ENCODE peak calls at places on chromosomes 7 and 10, in four cellular contexts. G is K562, M is HepG2, R is GM12878. J is an unnamed sample.
A peak's percentile ranks its signal among the peaks of the same experiment; 100 is the strongest.

GRCh38 chr7:117068511-117069155 is 115.3 kb downstream of the ST7 start:
- DNase-seq in G (no peak), R (no peak), M (no peak), J (no peak)

GRCh38 chr10:102312683-102313082 is 67.4 kb downstream of the GBF1 start:
- DNase-seq in R (no peak), G (no peak), M (no peak), J (no peak)

GRCh38 chr7:108307246-108307982 is 148.8 kb downstream of the NRCAM start:
- DNase-seq in G (no peak), M (no peak), R (no peak), J (no peak)

GRCh38 chr10:120971671-120972070 is 120.5 kb downstream of the WDR11 start:
- DNase-seq in G (no peak), R (no peak), M (no peak), J (no peak)

GRCh38 chr7:80722596-80723141 is 84.2 kb downstream of the CD36 start:
- DNase-seq in M (peak; percentile 45), R (no peak), G (no peak), J (no peak)

GRCh38 chr10:113273151-113273876 is 279.5 kb upstream of the HABP2 start:
- DNase-seq in G (no peak), R (no peak), M (no peak), J (no peak)

GRCh38 chr10:69636273-69636575 is 6.2 kb downstream of the FAM241B start:
- DNase-seq in M (no peak), G (no peak), R (no peak), J (no peak)

GRCh38 chr10:111128331-111129167 is 51.7 kb downstream of the ADRA2A start:
- DNase-seq in M (no peak), R (no peak), G (peak; percentile 64), J (peak; percentile 55)

GRCh38 chr10:552679-553078 is 136.8 kb downstream of the DIP2C start:
- DNase-seq in M (no peak), R (no peak), G (no peak), J (no peak)

GRCh38 chr7:66452165-66452564 is 176.5 kb upstream of the KCTD7 start:
- DNase-seq in M (peak; percentile 24), G (no peak), R (no peak), J (no peak)

GRCh38 chr10:76784076-76784475 is 853.5 kb downstream of the KCNMA1 start:
- DNase-seq in M (no peak), R (no peak), G (no peak), J (no peak)

GRCh38 chr7:121797283-121798037 is 75.5 kb upstream of the PTPRZ1 start:
- DNase-seq in G (no peak), M (no peak), R (no peak), J (no peak)

GRCh38 chr10:72255977-72256729 is 17.6 kb upstream of the DDIT4 start:
- DNase-seq in M (no peak), R (no peak), G (no peak), J (no peak)

GRCh38 chr10:129023057-129023456 is 444.0 kb upstream of the MGMT start:
- DNase-seq in R (no peak), M (no peak), G (no peak), J (no peak)

GRCh38 chr10:89115876-89116627 is 91.1 kb downstream of the CH25H start:
- DNase-seq in G (no peak), M (no peak), R (no peak), J (no peak)

GRCh38 chr7:97269741-97270140 is 152.2 kb downstream of the SDHAF3 start:
- DNase-seq in R (no peak), G (no peak), M (no peak), J (no peak)

GRCh38 chr10:112082134-112082533 is 101.4 kb downstream of the GPAM start:
- DNase-seq in R (no peak), G (no peak), M (no peak), J (no peak)

GRCh38 chr7:104627516-104627915 is 299.1 kb downstream of the LHFPL3 start:
- DNase-seq in G (peak; percentile 38), R (no peak), M (no peak), J (peak; percentile 12)

GRCh38 chr10:80500572-80501380 is 36.9 kb upstream of the SH2D4B start:
- DNase-seq in G (peak; percentile 64), M (no peak), R (peak; percentile 34), J (no peak)

GRCh38 chr10:114285961-114286441 is 46.9 kb downstream of the VWA2 start:
- DNase-seq in M (no peak), R (no peak), G (no peak), J (no peak)

GRCh38 chr10:15052121-15052520 is 8.4 kb downstream of the OLAH start:
- DNase-seq in M (no peak), R (no peak), G (no peak), J (no peak)

GRCh38 chr10:49759787-49760551 is 2.2 kb downstream of the OGDHL start:
- DNase-seq in M (peak; percentile 20), G (no peak), R (no peak), J (no peak)

GRCh38 chr10:79507436-79508167 is 4.7 kb upstream of the EIF5AL1 start:
- DNase-seq in R (no peak), G (no peak), M (no peak), J (no peak)

GRCh38 chr10:126409821-126410220 is 21.5 kb upstream of the ADAM12 start:
- DNase-seq in R (no peak), G (no peak), M (no peak), J (no peak)

GRCh38 chr7:33501368-33501767 is 372.0 kb downstream of the BBS9 start:
- DNase-seq in M (no peak), G (no peak), R (no peak), J (no peak)

GRCh38 chr7:138459300-138460175 is 521 bp upstream of the TRIM24 start:
- DNase-seq in R (peak; percentile 92), G (peak; percentile 99), M (peak; percentile 96), J (peak; percentile 98)

GRCh38 chr7:138458576-138459234 is 1.4 kb upstream of the TRIM24 start:
- DNase-seq in M (no peak), R (no peak), G (no peak), J (no peak)

GRCh38 chr7:138460176-138460648 is at the start of gene TRIM24:
- DNase-seq in M (no peak), G (no peak), R (no peak), J (no peak)

GRCh38 chr7:138465046-138465445 is 5.0 kb downstream of the TRIM24 start:
- DNase-seq in M (no peak), G (no peak), R (no peak), J (no peak)

DNA sequence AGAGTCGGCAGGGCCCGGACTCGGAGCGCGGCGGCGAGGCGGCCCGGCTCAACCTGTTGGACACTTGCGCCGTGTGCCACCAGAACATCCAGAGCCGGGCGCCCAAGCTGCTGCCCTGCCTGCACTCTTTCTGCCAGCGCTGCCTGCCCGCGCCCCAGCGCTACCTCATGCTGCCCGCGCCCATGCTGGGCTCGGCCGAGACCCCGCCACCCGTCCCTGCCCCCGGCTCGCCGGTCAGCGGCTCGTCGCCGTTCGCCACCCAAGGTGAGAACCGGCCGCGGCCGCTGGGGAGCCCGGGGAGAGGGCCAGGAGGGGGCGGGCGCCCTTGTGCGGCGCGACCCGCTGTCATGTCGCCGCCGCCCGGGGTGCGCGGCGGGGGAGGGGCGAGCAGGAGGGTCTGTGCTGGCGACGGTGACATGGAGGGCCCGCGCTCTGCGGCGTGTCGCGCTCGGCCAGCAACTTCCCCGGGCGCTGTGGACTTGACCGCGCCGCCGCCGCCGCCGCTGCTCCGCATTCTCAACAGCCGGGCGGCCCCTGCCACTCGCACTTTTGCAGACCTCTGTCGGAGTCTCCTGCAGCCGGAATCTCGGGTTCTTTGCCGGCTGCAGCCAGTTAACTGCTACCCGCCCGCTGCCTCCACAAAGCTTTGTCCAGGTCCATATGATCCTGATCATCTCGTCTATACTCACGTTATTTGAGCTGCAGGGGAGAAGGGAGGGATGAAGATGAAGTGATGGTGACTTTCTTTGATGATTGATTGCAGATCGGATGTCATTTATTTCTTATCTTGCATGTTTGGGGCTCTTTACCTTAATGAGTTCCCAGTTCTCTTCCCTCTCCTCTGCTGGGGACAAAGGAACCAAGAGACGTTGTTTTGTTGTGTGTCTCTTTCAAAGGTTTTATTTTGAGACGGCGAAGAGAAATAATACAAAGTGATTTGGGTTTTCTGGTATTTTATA is 869 bp downstream of the TRIM24 start:
- DNase-seq in R (no peak), M (no peak), G (peak; percentile 88), J (peak; percentile 65)
- TF ChIP-seq SP1 in R (no peak), M (no peak), G (peak; percentile 76), J (no peak)

DNA sequence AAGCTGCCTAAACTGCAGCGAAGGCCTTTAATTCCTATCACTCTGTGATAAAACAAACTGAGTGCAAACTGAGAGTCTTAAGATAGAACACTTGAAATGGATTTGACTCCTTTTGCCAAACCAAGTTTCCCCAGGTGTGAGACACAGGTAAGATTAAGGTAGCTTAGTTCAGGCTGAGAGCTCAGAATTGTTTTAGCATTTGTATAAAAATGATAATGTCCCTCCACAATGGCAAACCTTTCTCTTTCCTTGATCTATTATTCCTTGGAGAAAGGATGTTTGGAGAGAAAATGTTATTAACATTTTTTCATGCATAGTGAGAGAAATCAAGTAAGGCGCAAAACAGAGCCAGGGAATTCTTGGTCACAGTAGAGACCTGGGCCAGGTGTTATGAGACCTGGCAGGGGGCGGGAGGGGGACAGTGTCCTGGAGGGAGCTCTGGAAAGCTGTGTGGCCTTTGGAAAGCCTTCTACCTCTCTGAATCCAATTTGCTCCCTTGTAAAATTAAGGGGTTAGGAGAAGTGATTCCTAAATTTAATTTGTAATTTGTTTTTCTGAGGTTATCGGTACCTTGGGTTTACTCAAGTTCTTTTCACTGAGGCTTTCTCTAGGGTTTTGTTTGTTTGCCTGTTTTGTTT is 920.6 kb downstream of the TYW1 start:
- DNase-seq in M (no peak), G (no peak), R (no peak), J (no peak)
- TF ChIP-seq FOXK2 in M (no peak), G (no peak), R (no peak), J (no peak)

GRCh38 chr10:36778600-36778999 is 346.8 kb upstream of the ANKRD30A start:
- DNase-seq in G (no peak), M (no peak), R (no peak), J (no peak)

GRCh38 chr10:36781570-36781969 is 343.8 kb upstream of the ANKRD30A start:
- DNase-seq in G (no peak), R (no peak), M (no peak), J (no peak)

GRCh38 chr10:36788152-36788551 is 337.2 kb upstream of the ANKRD30A start:
- DNase-seq in G (no peak), M (no peak), R (no peak), J (no peak)

GRCh38 chr10:36779238-36779846 is 346.1 kb upstream of the ANKRD30A start:
- DNase-seq in M (peak; percentile 30), R (no peak), G (peak; percentile 13), J (peak; percentile 50)

DNA sequence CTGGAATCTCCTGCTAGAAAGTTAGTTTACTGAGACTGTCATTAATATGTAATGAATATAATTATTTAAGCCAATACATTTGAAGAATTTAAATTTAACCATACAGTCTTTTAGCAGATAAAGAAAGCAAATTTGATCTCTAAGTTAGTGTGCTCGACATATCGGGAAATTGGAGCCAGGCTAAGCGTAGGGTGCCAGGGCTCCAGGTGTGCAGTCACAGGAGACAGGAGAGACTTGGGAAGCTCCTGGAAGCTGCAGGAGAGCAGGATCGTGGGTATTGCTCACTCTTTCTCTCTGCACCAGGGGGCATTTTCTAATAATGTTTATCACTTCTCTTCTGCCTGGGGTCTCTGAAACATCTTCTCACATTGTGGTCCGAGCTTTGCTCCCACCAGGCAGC is 342.0 kb upstream of the ANKRD30A start:
- DNase-seq in M (no peak), G (no peak), R (no peak), J (no peak)
- TF ChIP-seq SP1 in M (no peak), G (no peak), R (no peak), J (no peak)

DNA sequence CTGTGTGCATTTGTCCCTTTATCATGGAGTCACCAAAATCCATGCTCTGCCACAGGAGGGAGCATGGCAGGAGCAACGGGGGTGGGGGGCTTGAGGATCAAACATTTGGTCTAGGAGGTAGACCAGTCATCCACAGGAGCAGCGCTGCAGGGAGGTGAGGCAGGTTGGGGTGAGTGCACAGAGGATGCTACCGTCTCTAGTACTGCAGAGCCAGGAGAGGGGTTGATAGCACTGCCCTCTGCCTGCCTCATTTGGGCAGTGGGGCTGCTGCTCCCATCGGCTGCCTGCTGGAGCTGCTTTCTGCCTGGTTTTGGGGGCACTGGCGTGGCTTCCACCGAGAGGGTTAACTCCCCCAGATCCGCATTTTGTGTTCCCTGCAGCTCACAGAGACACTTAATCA is 527.2 kb upstream of the FOXK1 start:
- DNase-seq in R (no peak), G (no peak), M (no peak), J (no peak)
- TF ChIP-seq FOXK2 in R (no peak), G (no peak), M (no peak), J (no peak)

J was measured in HEK293T.